ENCODE peak calls at places on chromosomes 12 and 14, in six cellular contexts. B is nephron progenitor cell; Y is PC-9; F is RWPE1; L is CD4-positive, alpha-beta T cell; A is GM13976. S is an unnamed sample.
A peak's percentile ranks its signal among the peaks of the same experiment; 100 is the strongest.

GRCh38 chr14:54374117-54374884 is 22.5 kb upstream of the CDKN3 start:
- DNase-seq in A (no peak), F (no peak), Y (no peak), L (no peak), B (no peak), S (no peak)

GRCh38 chr12:53344824-53345485 is 8.8 kb upstream of the SP7 start:
- DNase-seq in L (peak; percentile 65), B (peak; percentile 85), Y (no peak), F (no peak), A (peak; percentile 88), S (peak; percentile 72)

GRCh38 chr12:24895612-24896011 is 53.3 kb downstream of the BCAT1 start:
- DNase-seq in Y (no peak), L (no peak), F (no peak), A (no peak), B (no peak), S (no peak)

GRCh38 chr12:26239508-26240328 is 44.3 kb downstream of the SSPN start:
- DNase-seq in A (no peak), F (peak; percentile 11), B (no peak), Y (peak; percentile 99), L (no peak), S (peak; percentile 98)

GRCh38 chr14:105389976-105390848 is 8.1 kb upstream of the TEX22 start:
- DNase-seq in B (no peak), L (no peak), A (no peak), F (no peak), Y (no peak), S (no peak)

GRCh38 chr12:56469007-56469930 is 891 bp downstream of the SPRYD4 start:
- DNase-seq in L (no peak), F (no peak), A (no peak), Y (no peak), B (no peak), S (peak; percentile 54)

GRCh38 chr12:32821293-32822089 is 65.8 kb upstream of the YARS2 start:
- DNase-seq in F (no peak), A (no peak), B (no peak), Y (no peak), L (no peak), S (no peak)

GRCh38 chr12:113003631-113004030 is 25.3 kb downstream of the OAS2 start:
- DNase-seq in B (no peak), F (no peak), Y (no peak), L (no peak), A (no peak), S (no peak)

GRCh38 chr14:68546839-68547238 is 246.0 kb downstream of the ZFP36L1 start:
- DNase-seq in L (no peak), Y (peak; percentile 80), F (peak; percentile 72), A (no peak), B (no peak), S (peak; percentile 89)

GRCh38 chr12:68007466-68007865 is 18.2 kb downstream of the IFNG-AS1 start:
- DNase-seq in A (no peak), B (no peak), F (no peak), L (no peak), Y (peak; percentile 3), S (peak; percentile 60)

GRCh38 chr14:52609445-52610044 is 56.9 kb downstream of the GPR137C start:
- DNase-seq in Y (no peak), B (no peak), F (no peak), A (no peak), L (no peak), S (no peak)

GRCh38 chr12:86663173-86663572 is 407.0 kb upstream of the MGAT4C start:
- DNase-seq in L (no peak), F (no peak), A (no peak), Y (no peak), B (no peak), S (no peak)

GRCh38 chr12:114479831-114480230 is 73.9 kb upstream of the TBX5 start:
- DNase-seq in L (no peak), F (no peak), B (peak; percentile 28), A (no peak), Y (no peak), S (no peak)

GRCh38 chr12:81468206-81468605 is 290.9 kb downstream of the PPFIA2 start:
- DNase-seq in Y (no peak), A (no peak), F (no peak), L (no peak), B (no peak), S (peak; percentile 45)

GRCh38 chr12:42587564-42588307 is 1.8 kb downstream of the PRICKLE1 start:
- DNase-seq in L (no peak), A (no peak), F (no peak), Y (no peak), B (peak; percentile 19), S (no peak)

GRCh38 chr14:95683793-95684192 is 2.4 kb upstream of the TCL1B start:
- DNase-seq in Y (no peak), B (no peak), L (peak; percentile 15), A (peak; percentile 77), F (no peak), S (peak; percentile 20)

GRCh38 chr12:2329811-2330210 is 277.0 kb downstream of the CACNA1C start:
- DNase-seq in A (no peak), B (no peak), F (no peak), Y (no peak), L (no peak), S (no peak)

GRCh38 chr12:53560386-53560785 is 53.1 kb upstream of the NPFF start:
- DNase-seq in A (no peak), F (no peak), B (no peak), L (no peak), Y (no peak), S (peak; percentile 75)

GRCh38 chr14:101499513-101499912 is 61.8 kb upstream of the DIO3 start:
- DNase-seq in L (no peak), F (no peak), Y (no peak), B (no peak), A (no peak), S (no peak)

GRCh38 chr12:114682920-114683708 is 861 bp downstream of the TBX3 start:
- DNase-seq in B (peak; percentile 62), L (no peak), A (no peak), F (peak; percentile 38), Y (no peak), S (peak; percentile 49)

GRCh38 chr14:55303646-55304277 is 32.5 kb downstream of the FBXO34 start:
- DNase-seq in L (no peak), B (no peak), F (no peak), A (no peak), Y (no peak), S (no peak)

GRCh38 chr14:103001651-103002396 is 55.5 kb downstream of the CDC42BPB start:
- DNase-seq in F (no peak), Y (no peak), B (no peak), A (peak; percentile 65), L (no peak), S (no peak)

GRCh38 chr14:98136420-98136819 is 1135.6 kb downstream of the BCL11B start:
- DNase-seq in F (no peak), B (no peak), A (no peak), Y (no peak), L (no peak), S (no peak)

GRCh38 chr12:89980236-89980635 is 271.6 kb upstream of the ATP2B1 start:
- DNase-seq in Y (no peak), B (no peak), F (peak; percentile 8), L (no peak), A (no peak), S (peak; percentile 23)

GRCh38 chr14:104371031-104371430 is 208.5 kb upstream of the C14orf180 start:
- DNase-seq in L (no peak), F (no peak), B (no peak), A (no peak), Y (no peak), S (no peak)

GRCh38 chr12:13135336-13136178 is 32.1 kb upstream of the GSG1 start:
- DNase-seq in Y (peak; percentile 99), B (no peak), A (no peak), L (no peak), F (peak; percentile 96), S (peak; percentile 94)

GRCh38 chr14:92613008-92613658 is 99.6 kb downstream of the RIN3 start:
- DNase-seq in A (peak; percentile 62), Y (no peak), B (peak; percentile 62), L (peak; percentile 73), F (peak; percentile 34), S (peak; percentile 49)

GRCh38 chr14:59677771-59678211 is 101.2 kb upstream of the CCDC175 start:
- DNase-seq in A (no peak), F (no peak), Y (no peak), B (no peak), L (no peak), S (peak; percentile 7)

GRCh38 chr12:24902521-24903304 is 46.2 kb downstream of the BCAT1 start:
- DNase-seq in L (no peak), Y (no peak), F (no peak), A (peak; percentile 65), B (peak; percentile 42), S (no peak)

GRCh38 chr12:59149995-59150642 is 229.8 kb upstream of the LRIG3 start:
- DNase-seq in B (peak; percentile 32), F (peak; percentile 67), Y (peak; percentile 71), A (peak; percentile 16), L (no peak), S (peak; percentile 84)
- TF ChIP-seq CTCF in B (peak; percentile 95), F (peak; percentile 94), Y (peak; percentile 93), A (peak; percentile 83), L (peak; percentile 50), S (peak; percentile 91)

GRCh38 chr12:10998204-10998603 is at the start of gene TAS2R20:
- DNase-seq in A (no peak), F (no peak), B (no peak), L (no peak), Y (no peak), S (no peak)
- TF ChIP-seq CTCF in A (no peak), F (no peak), B (no peak), L (no peak), Y (no peak), S (no peak)

DNA sequence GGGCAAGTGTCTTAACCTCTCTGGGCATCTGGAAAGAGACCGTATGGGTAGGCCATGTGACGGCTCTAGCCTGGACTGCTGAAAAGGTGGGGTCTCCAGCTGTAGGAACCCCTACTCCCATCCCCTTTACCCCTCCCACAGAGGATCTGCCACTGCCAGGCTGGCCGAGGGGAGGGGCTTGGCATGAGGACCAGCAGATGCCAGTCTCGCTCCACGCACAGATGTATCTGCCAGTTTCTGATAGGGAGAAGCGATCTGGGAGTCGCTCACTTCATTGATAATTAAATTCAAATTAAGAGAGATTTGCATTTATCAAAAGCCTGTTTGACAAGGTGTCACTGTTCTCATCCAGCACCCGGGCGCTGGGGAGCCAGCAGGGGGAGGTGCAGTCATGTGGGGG is 217.6 kb upstream of the MYL2 start:
- DNase-seq in A (no peak), F (no peak), L (no peak), Y (no peak), B (no peak), S (no peak)
- TF ChIP-seq CTCF in A (no peak), F (no peak), L (no peak), Y (no peak), B (no peak), S (no peak)

GRCh38 chr14:77144412-77145115 is 3.0 kb upstream of the ZDHHC22 start:
- DNase-seq in A (no peak), F (no peak), Y (no peak), B (no peak), L (no peak), S (no peak)
- TF ChIP-seq CTCF in A (no peak), F (no peak), Y (no peak), B (no peak), L (no peak), S (no peak)

GRCh38 chr12:49740930-49741881 is at the start of gene TMBIM6:
- DNase-seq in A (peak; percentile 94), F (peak; percentile 97), B (peak; percentile 97), Y (peak; percentile 99), L (peak; percentile 99), S (peak; percentile 100)
- TF ChIP-seq CTCF in A (peak; percentile 90), F (peak; percentile 97), B (peak; percentile 91), Y (peak; percentile 92), L (peak; percentile 83), S (peak; percentile 79)

GRCh38 chr12:126369487-126370463 is 1304.5 kb downstream of the AACS start:
- DNase-seq in Y (no peak), L (no peak), A (no peak), B (no peak), F (peak; percentile 44), S (peak; percentile 56)
- TF ChIP-seq CTCF in Y (peak; percentile 54), L (no peak), A (no peak), B (no peak), F (peak; percentile 31), S (peak; percentile 35)

S was measured in MCF 10A.